ENCODE peak calls at places on chromosomes 13 and 19, in five cellular contexts. One of them, this sample, is unnamed.

GRCh38 chr13:70505809-70506208 is 397.6 kb upstream of the KLHL1 start:
- DNase-seq in heart left ventricle: no peak
- DNase-seq in right cardiac atrium: no peak
- DNase-seq in naive thymus-derived CD4-positive, alpha-beta T cell: no peak
- DNase-seq in endodermal cell: no peak
- DNase-seq in this sample: no peak

GRCh38 chr19:40443930-40444180 is 280 bp downstream of the SERTAD3 start:
- DNase-seq in heart left ventricle: no peak
- DNase-seq in right cardiac atrium: no peak
- DNase-seq in naive thymus-derived CD4-positive, alpha-beta T cell: no peak
- DNase-seq in endodermal cell: no peak
- DNase-seq in this sample: no peak

GRCh38 chr19:54178581-54179261 is 5.8 kb upstream of the TMC4 start:
- DNase-seq in heart left ventricle: no peak
- DNase-seq in right cardiac atrium: no peak
- DNase-seq in naive thymus-derived CD4-positive, alpha-beta T cell: peak; percentile 48
- DNase-seq in endodermal cell: peak; percentile 87
- DNase-seq in this sample: peak; percentile 78

GRCh38 chr13:108322206-108322824 is 52.8 kb downstream of the TNFSF13B start:
- DNase-seq in heart left ventricle: no peak
- DNase-seq in right cardiac atrium: no peak
- DNase-seq in naive thymus-derived CD4-positive, alpha-beta T cell: peak; percentile 38
- DNase-seq in endodermal cell: no peak
- DNase-seq in this sample: no peak

GRCh38 chr19:53876651-53877224 is 5.3 kb upstream of the PRKCG start:
- DNase-seq in heart left ventricle: no peak
- DNase-seq in right cardiac atrium: no peak
- DNase-seq in naive thymus-derived CD4-positive, alpha-beta T cell: no peak
- DNase-seq in endodermal cell: no peak
- DNase-seq in this sample: no peak

GRCh38 chr13:41064493-41064892 is 3.2 kb downstream of the WBP4 start:
- DNase-seq in heart left ventricle: no peak
- DNase-seq in right cardiac atrium: no peak
- DNase-seq in naive thymus-derived CD4-positive, alpha-beta T cell: no peak
- DNase-seq in endodermal cell: no peak
- DNase-seq in this sample: no peak

GRCh38 chr19:4556574-4557185 is 2.8 kb downstream of the SEMA6B start:
- DNase-seq in heart left ventricle: no peak
- DNase-seq in right cardiac atrium: no peak
- DNase-seq in naive thymus-derived CD4-positive, alpha-beta T cell: no peak
- DNase-seq in endodermal cell: peak; percentile 96
- DNase-seq in this sample: no peak

GRCh38 chr19:52778811-52779210 is 7.8 kb downstream of the ZNF600 start:
- DNase-seq in heart left ventricle: no peak
- DNase-seq in right cardiac atrium: no peak
- DNase-seq in naive thymus-derived CD4-positive, alpha-beta T cell: no peak
- DNase-seq in endodermal cell: no peak
- DNase-seq in this sample: no peak

GRCh38 chr13:76610819-76611415 is 275.3 kb downstream of the KCTD12 start:
- DNase-seq in heart left ventricle: no peak
- DNase-seq in right cardiac atrium: no peak
- DNase-seq in naive thymus-derived CD4-positive, alpha-beta T cell: no peak
- DNase-seq in endodermal cell: no peak
- DNase-seq in this sample: no peak

GRCh38 chr19:18340990-18341868 is 831 bp downstream of the PGPEP1 start:
- DNase-seq in heart left ventricle: peak; percentile 73
- DNase-seq in right cardiac atrium: peak; percentile 85
- DNase-seq in naive thymus-derived CD4-positive, alpha-beta T cell: peak; percentile 37
- DNase-seq in endodermal cell: peak; percentile 75
- DNase-seq in this sample: peak; percentile 88

GRCh38 chr13:32910530-32910929 is 105.7 kb upstream of the KL start:
- DNase-seq in heart left ventricle: no peak
- DNase-seq in right cardiac atrium: no peak
- DNase-seq in naive thymus-derived CD4-positive, alpha-beta T cell: no peak
- DNase-seq in endodermal cell: no peak
- DNase-seq in this sample: no peak
- H3K27ac ChIP-seq in heart left ventricle: no peak overlapping the region
- H3K27ac ChIP-seq in right cardiac atrium: no peak overlapping the region
- H3K27ac ChIP-seq in naive thymus-derived CD4-positive, alpha-beta T cell: no peak overlapping the region
- H3K27ac ChIP-seq in endodermal cell: no peak overlapping the region
- H3K27ac ChIP-seq in this sample: no peak overlapping the region

GRCh38 chr19:16891696-16892382 is 3.0 kb downstream of the F2RL3 start:
- DNase-seq in heart left ventricle: no peak
- DNase-seq in right cardiac atrium: no peak
- DNase-seq in naive thymus-derived CD4-positive, alpha-beta T cell: no peak
- DNase-seq in endodermal cell: no peak
- DNase-seq in this sample: no peak

GRCh38 chr19:16889429-16889882 is 657 bp downstream of the F2RL3 start:
- DNase-seq in heart left ventricle: peak; percentile 80
- DNase-seq in right cardiac atrium: peak; percentile 83
- DNase-seq in naive thymus-derived CD4-positive, alpha-beta T cell: no peak
- DNase-seq in endodermal cell: no peak
- DNase-seq in this sample: no peak

GRCh38 chr19:16888629-16889371 is at the start of gene F2RL3:
- DNase-seq in heart left ventricle: peak; percentile 76
- DNase-seq in right cardiac atrium: peak; percentile 78
- DNase-seq in naive thymus-derived CD4-positive, alpha-beta T cell: no peak
- DNase-seq in endodermal cell: no peak
- DNase-seq in this sample: peak; percentile 85

GRCh38 chr19:16890461-16891184 is 1.8 kb downstream of the F2RL3 start:
- DNase-seq in heart left ventricle: no peak
- DNase-seq in right cardiac atrium: no peak
- DNase-seq in naive thymus-derived CD4-positive, alpha-beta T cell: no peak
- DNase-seq in endodermal cell: no peak
- DNase-seq in this sample: no peak

DNA sequence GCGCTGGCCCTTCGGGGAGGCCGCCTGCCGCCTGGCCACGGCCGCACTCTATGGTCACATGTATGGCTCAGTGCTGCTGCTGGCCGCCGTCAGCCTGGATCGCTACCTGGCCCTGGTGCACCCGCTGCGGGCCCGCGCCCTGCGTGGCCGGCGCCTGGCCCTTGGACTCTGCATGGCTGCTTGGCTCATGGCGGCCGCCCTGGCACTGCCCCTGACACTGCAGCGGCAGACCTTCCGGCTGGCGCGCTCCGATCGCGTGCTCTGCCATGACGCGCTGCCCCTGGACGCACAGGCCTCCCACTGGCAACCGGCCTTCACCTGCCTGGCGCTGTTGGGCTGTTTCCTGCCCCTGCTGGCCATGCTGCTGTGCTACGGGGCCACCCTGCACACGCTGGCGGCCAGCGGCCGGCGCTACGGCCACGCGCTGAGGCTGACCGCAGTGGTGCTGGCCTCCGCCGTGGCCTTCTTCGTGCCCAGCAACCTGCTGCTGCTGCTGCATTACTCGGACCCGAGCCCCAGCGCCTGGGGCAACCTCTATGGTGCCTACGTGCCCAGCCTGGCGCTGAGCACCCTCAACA is 1.2 kb downstream of the F2RL3 start:
- DNase-seq in heart left ventricle: no peak
- DNase-seq in right cardiac atrium: no peak
- DNase-seq in naive thymus-derived CD4-positive, alpha-beta T cell: no peak
- DNase-seq in endodermal cell: no peak
- DNase-seq in this sample: no peak
- H3K27ac ChIP-seq in heart left ventricle: no peak overlapping the region
- H3K27ac ChIP-seq in right cardiac atrium: no peak overlapping the region
- H3K27ac ChIP-seq in naive thymus-derived CD4-positive, alpha-beta T cell: no peak overlapping the region
- H3K27ac ChIP-seq in endodermal cell: no peak overlapping the region
- H3K27ac ChIP-seq in this sample: peak overlapping the region; percentile 63

DNA sequence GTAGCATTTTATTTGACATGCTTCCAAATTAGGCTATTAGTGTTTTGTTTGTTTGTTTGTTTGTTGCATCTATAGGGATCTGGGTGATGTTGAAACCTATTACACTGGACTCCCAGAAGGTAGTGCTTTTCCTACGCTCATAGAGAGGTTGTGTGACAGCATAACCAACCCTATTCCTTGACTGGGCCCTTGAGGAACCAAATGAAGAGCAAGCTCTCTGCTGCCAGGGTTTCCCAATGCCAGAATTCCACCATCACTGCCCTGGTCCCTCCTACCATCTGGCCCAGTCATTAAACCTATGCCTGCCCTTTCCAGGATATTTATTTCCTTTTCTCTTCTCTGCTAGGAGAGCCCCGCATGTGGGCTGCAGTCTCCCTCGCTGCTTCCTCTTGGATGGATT is 210.6 kb downstream of the IRS2 start:
- DNase-seq in heart left ventricle: no peak
- DNase-seq in right cardiac atrium: no peak
- DNase-seq in naive thymus-derived CD4-positive, alpha-beta T cell: no peak
- DNase-seq in endodermal cell: no peak
- DNase-seq in this sample: no peak
- H3K27ac ChIP-seq in heart left ventricle: no peak overlapping the region
- H3K27ac ChIP-seq in right cardiac atrium: no peak overlapping the region
- H3K27ac ChIP-seq in naive thymus-derived CD4-positive, alpha-beta T cell: no peak overlapping the region
- H3K27ac ChIP-seq in endodermal cell: no peak overlapping the region
- H3K27ac ChIP-seq in this sample: no peak overlapping the region

DNA sequence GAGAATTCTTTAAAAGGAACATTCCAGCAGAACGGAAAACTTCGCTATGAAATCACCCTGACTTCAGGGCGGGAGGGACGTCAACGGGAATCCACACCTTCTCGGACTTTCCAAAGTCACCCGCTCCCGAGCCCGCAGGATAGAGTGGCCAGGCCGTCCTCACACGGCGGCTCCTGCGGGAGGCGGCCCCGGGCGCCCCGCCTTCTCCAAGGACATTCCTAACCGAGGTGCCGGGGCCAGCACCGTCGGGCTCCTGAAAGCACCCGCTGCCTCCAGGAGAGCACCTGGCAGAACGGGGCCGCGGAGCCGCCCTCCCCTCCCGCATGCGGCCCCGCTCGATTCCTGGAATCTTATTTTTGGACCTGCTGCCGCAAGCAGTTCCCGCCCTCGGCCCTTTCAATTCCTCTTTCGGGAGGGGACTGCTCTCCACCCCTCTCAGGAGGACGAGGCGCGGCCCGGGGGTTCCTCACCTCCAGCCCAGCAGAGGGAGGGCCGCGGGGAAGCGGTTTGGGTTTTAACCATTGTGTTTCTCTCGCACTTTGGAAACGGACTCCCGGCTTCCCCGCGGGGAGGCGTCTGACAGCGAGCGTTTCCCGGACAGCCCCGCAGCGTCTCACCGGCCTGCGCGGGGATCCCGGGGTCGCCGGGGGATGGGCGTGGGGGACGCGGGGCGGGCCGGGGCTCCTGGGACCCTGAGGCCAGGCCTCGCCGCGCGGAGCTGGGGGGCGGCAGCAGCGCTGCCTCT is 938 bp downstream of the GAS6 start:
- DNase-seq in heart left ventricle: peak; percentile 87
- DNase-seq in right cardiac atrium: peak; percentile 82
- DNase-seq in naive thymus-derived CD4-positive, alpha-beta T cell: no peak
- DNase-seq in endodermal cell: peak; percentile 82
- DNase-seq in this sample: peak; percentile 83
- H3K27ac ChIP-seq in heart left ventricle: peak overlapping the region; percentile 98
- H3K27ac ChIP-seq in right cardiac atrium: peak overlapping the region; percentile 68
- H3K27ac ChIP-seq in naive thymus-derived CD4-positive, alpha-beta T cell: no peak overlapping the region
- H3K27ac ChIP-seq in endodermal cell: no peak overlapping the region
- H3K27ac ChIP-seq in this sample: peak overlapping the region; percentile 76

DNA sequence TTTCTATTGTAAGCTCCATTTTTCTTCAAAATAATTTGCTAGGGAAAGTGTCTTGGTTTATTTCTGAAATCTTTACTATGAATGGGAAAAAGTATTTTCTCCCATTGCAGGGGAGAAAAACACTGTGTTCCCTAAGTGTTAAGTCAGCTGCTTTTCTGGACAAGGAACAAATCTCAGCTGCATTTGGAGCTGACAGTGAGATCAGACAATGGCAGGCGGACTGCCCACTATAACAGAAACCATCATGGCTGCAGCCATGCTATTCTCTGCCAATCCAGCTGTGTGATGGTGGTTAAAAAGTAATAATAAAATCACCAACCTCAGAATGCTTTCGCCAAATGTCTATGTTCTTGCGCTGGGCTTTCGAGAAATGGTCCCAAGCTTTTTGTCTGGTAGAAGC is 302.7 kb downstream of the DNAJC15 start:
- DNase-seq in heart left ventricle: no peak
- DNase-seq in right cardiac atrium: no peak
- DNase-seq in naive thymus-derived CD4-positive, alpha-beta T cell: no peak
- DNase-seq in endodermal cell: no peak
- DNase-seq in this sample: no peak
- H3K27ac ChIP-seq in heart left ventricle: no peak overlapping the region
- H3K27ac ChIP-seq in right cardiac atrium: no peak overlapping the region
- H3K27ac ChIP-seq in naive thymus-derived CD4-positive, alpha-beta T cell: no peak overlapping the region
- H3K27ac ChIP-seq in endodermal cell: no peak overlapping the region
- H3K27ac ChIP-seq in this sample: no peak overlapping the region

DNA sequence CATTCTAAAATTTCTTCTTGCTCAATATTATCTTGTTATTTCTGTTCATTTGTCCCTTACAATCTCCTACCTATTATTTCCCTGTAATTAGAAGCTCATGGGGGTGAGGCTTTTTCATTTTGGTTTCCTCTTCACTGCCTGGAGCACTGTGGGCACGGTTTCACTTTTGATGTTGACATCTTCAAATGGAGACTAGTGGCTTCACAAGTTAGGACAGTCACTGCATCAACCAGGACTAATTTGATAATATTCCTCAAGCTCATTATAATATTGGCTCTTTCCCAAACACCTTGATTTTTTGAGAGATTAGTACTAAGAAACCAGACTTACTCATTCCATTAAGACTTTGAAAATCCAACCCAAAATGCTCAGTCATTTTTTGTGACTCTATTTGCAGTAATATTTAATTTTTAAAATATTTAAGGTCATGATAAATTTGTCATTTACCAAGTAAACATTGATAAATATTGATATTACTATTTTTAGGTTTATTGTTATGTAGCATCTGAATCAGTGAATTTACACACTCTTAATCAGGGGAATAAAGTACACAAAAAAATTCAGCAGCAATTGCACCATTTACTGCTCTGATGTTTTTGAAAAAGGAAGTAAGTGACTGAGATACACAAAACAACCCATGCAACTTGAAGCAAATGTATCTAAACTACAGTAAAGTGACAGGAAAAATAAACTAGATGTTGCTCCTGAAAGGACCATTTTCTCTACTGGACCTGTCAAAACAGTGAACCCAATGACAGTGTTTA is 28.8 kb upstream of the RCBTB2 start:
- DNase-seq in heart left ventricle: no peak
- DNase-seq in right cardiac atrium: no peak
- DNase-seq in naive thymus-derived CD4-positive, alpha-beta T cell: no peak
- DNase-seq in endodermal cell: no peak
- DNase-seq in this sample: no peak
- H3K27ac ChIP-seq in heart left ventricle: no peak overlapping the region
- H3K27ac ChIP-seq in right cardiac atrium: no peak overlapping the region
- H3K27ac ChIP-seq in naive thymus-derived CD4-positive, alpha-beta T cell: no peak overlapping the region
- H3K27ac ChIP-seq in endodermal cell: no peak overlapping the region
- H3K27ac ChIP-seq in this sample: no peak overlapping the region

GRCh38 chr13:109788372-109789195 is 2.2 kb upstream of the IRS2 start:
- DNase-seq in heart left ventricle: no peak
- DNase-seq in right cardiac atrium: no peak
- DNase-seq in naive thymus-derived CD4-positive, alpha-beta T cell: peak; percentile 17
- DNase-seq in endodermal cell: no peak
- DNase-seq in this sample: no peak
- H3K27ac ChIP-seq in heart left ventricle: peak overlapping the region; percentile 7
- H3K27ac ChIP-seq in right cardiac atrium: no peak overlapping the region
- H3K27ac ChIP-seq in naive thymus-derived CD4-positive, alpha-beta T cell: peak overlapping the region; percentile 6
- H3K27ac ChIP-seq in endodermal cell: no peak overlapping the region
- H3K27ac ChIP-seq in this sample: no peak overlapping the region

This sample was measured in kidney.